ENCODE peak calls at places on chromosomes 12 and 14, in four cellular contexts. N is upper lobe of right lung, E is Peyer's patch, L is fibroblast of mammary gland. J is an unnamed sample.

GRCh38 chr14:23299558-23299957 is 3.1 kb downstream of the PPP1R3E start:
- DNase-seq in N (no peak), E (no peak), L (peak; percentile 78), J (no peak)

GRCh38 chr12:116183741-116184141 is 93.8 kb downstream of the MED13L start:
- DNase-seq in N (no peak), E (no peak), L (no peak), J (no peak)

GRCh38 chr12:2693204-2693860 is 101.4 kb upstream of the FKBP4 start:
- DNase-seq in N (no peak), E (no peak), L (no peak), J (no peak)

GRCh38 chr14:65788876-65789859 is 376.6 kb downstream of the FUT8 start:
- DNase-seq in N (no peak), E (no peak), L (no peak), J (no peak)

GRCh38 chr12:54052745-54053624 is 650 bp upstream of the HOXC4 start:
- DNase-seq in N (peak; percentile 56), E (no peak), L (peak; percentile 66), J (no peak)

GRCh38 chr12:106910202-106910601 is 45.5 kb upstream of the TMEM263 start:
- DNase-seq in N (no peak), E (no peak), L (no peak), J (no peak)

GRCh38 chr12:111457071-111457470 is 51.3 kb downstream of the SH2B3 start:
- DNase-seq in N (no peak), E (no peak), L (no peak), J (no peak)

GRCh38 chr12:124994435-124994975 is 1.1 kb downstream of the BRI3BP start:
- DNase-seq in N (no peak), E (peak; percentile 85), L (no peak), J (no peak)

GRCh38 chr12:52871291-52871961 is 22.6 kb upstream of the KRT78 start:
- DNase-seq in N (no peak), E (peak; percentile 65), L (peak; percentile 89), J (peak; percentile 70)

GRCh38 chr12:64965920-64966319 is 141.5 kb downstream of the TBC1D30 start:
- DNase-seq in N (no peak), E (no peak), L (no peak), J (no peak)

GRCh38 chr14:68977741-68978549 is 1.2 kb downstream of the ACTN1 start:
- DNase-seq in N (peak; percentile 83), E (peak; percentile 72), L (peak; percentile 88), J (peak; percentile 24)

J was measured in NCI-H460.